ENCODE peak calls at places on chromosomes 16 and 17, in ten cellular contexts. B, S, Z, V, G, A, N, C, Y and K are unnamed samples.

GRCh38 chr17:75068750-75069149 is 19.0 kb upstream of the SLC16A5 start:
- DNase-seq in B (no peak), S (no peak), Z (no peak), V (no peak), G (no peak), A (no peak), N (no peak), C (no peak), Y (no peak), K (no peak)

GRCh38 chr17:47878203-47879027 is 17.6 kb upstream of the SP2 start:
- DNase-seq in B (no peak), S (no peak), Z (no peak), V (no peak), G (no peak), A (no peak), N (no peak), C (no peak), Y (peak), K (no peak)

GRCh38 chr17:82767041-82767754 is 15.3 kb downstream of the TBCD start:
- DNase-seq in B (peak), S (no peak), Z (peak), V (peak), G (peak), A (peak), N (peak), C (no peak), Y (peak), K (peak)

GRCh38 chr17:58165981-58166380 is 801 bp upstream of the OR4D2 start:
- DNase-seq in B (no peak), S (no peak), Z (no peak), V (no peak), G (no peak), A (no peak), N (no peak), C (no peak), Y (no peak), K (no peak)

GRCh38 chr17:67335245-67335835 is 31.0 kb downstream of the PSMD12 start:
- DNase-seq in B (no peak), S (no peak), Z (no peak), V (no peak), G (no peak), A (no peak), N (no peak), C (no peak), Y (no peak), K (no peak)

GRCh38 chr16:4097826-4098240 is 18.4 kb downstream of the ADCY9 start:
- DNase-seq in B (peak), S (no peak), Z (no peak), V (no peak), G (no peak), A (no peak), N (no peak), C (no peak), Y (peak), K (no peak)

GRCh38 chr16:1491327-1491726 is 1.8 kb upstream of the TELO2 start:
- DNase-seq in B (no peak), S (no peak), Z (peak), V (no peak), G (no peak), A (peak), N (no peak), C (no peak), Y (no peak), K (no peak)

GRCh38 chr16:51763072-51763658 is 612.1 kb upstream of the SALL1 start:
- DNase-seq in B (no peak), S (no peak), Z (no peak), V (no peak), G (no peak), A (no peak), N (no peak), C (no peak), Y (peak), K (no peak)

GRCh38 chr17:47810200-47810821 is 11.3 kb downstream of the OSBPL7 start:
- DNase-seq in B (peak), S (no peak), Z (peak), V (no peak), G (no peak), A (no peak), N (no peak), C (no peak), Y (peak), K (peak)

GRCh38 chr17:4584125-4584834 is at the start of gene SMTNL2:
- DNase-seq in B (no peak), S (no peak), Z (peak), V (peak), G (no peak), A (peak), N (no peak), C (no peak), Y (peak), K (no peak)

GRCh38 chr17:44627513-44627912 is 28.8 kb upstream of the MEIOC start:
- DNase-seq in B (no peak), S (no peak), Z (no peak), V (no peak), G (no peak), A (peak), N (no peak), C (no peak), Y (no peak), K (no peak)

GRCh38 chr17:77593081-77593480 is 365.4 kb upstream of the TNRC6C start:
- DNase-seq in B (no peak), S (no peak), Z (peak), V (no peak), G (no peak), A (no peak), N (no peak), C (no peak), Y (no peak), K (no peak)

GRCh38 chr16:83994087-83994486 is 26.0 kb downstream of the NECAB2 start:
- DNase-seq in B (peak), S (no peak), Z (peak), V (no peak), G (no peak), A (no peak), N (no peak), C (no peak), Y (peak), K (peak)

GRCh38 chr17:78990349-78991016 is 10.8 kb upstream of the LGALS3BP start:
- DNase-seq in B (no peak), S (no peak), Z (peak), V (peak), G (no peak), A (no peak), N (no peak), C (no peak), Y (no peak), K (no peak)